ENCODE peak calls at places on chromosomes 16 and 17, in seven cellular contexts. M, C, Z, A, E, V and X are unnamed samples.

GRCh38 chr17:18184143-18185007 is 747 bp downstream of the ALKBH5 start:
- DNase-seq in M (peak), C (peak), Z (peak), A (peak), E (peak), V (no peak), X (no peak)

GRCh38 chr17:48832491-48832890 is 1.7 kb downstream of the CALCOCO2 start:
- DNase-seq in M (no peak), C (no peak), Z (no peak), A (peak), E (no peak), V (no peak), X (no peak)

GRCh38 chr16:86995456-86995855 is 321.7 kb downstream of the C16orf95 start:
- DNase-seq in M (no peak), C (no peak), Z (no peak), A (no peak), E (no peak), V (no peak), X (no peak)

GRCh38 chr16:24151482-24151939 is 104.6 kb upstream of the CACNG3 start:
- DNase-seq in M (no peak), C (no peak), Z (no peak), A (no peak), E (no peak), V (no peak), X (no peak)

GRCh38 chr17:40251576-40251975 is 32.5 kb downstream of the WIPF2 start:
- DNase-seq in M (peak), C (peak), Z (no peak), A (no peak), E (no peak), V (peak), X (no peak)

GRCh38 chr17:34620458-34620857 is 41.1 kb downstream of the TMEM132E start:
- DNase-seq in M (no peak), C (no peak), Z (no peak), A (no peak), E (no peak), V (no peak), X (no peak)

GRCh38 chr17:72538921-72539352 is 418.1 kb downstream of the SOX9 start:
- DNase-seq in M (no peak), C (no peak), Z (no peak), A (no peak), E (peak), V (no peak), X (no peak)

GRCh38 chr17:28812136-28812979 is 30.2 kb downstream of the FAM222B start:
- DNase-seq in M (peak), C (peak), Z (peak), A (peak), E (peak), V (peak), X (peak)

GRCh38 chr16:17380613-17381012 is 90.1 kb downstream of the XYLT1 start:
- DNase-seq in M (no peak), C (no peak), Z (no peak), A (no peak), E (no peak), V (no peak), X (no peak)

GRCh38 chr16:53541326-53541725 is 38.3 kb upstream of the AKTIP start:
- DNase-seq in M (no peak), C (peak), Z (no peak), A (no peak), E (no peak), V (no peak), X (no peak)

GRCh38 chr16:14399397-14400284 is 230.4 kb downstream of the PARN start:
- DNase-seq in M (peak), C (peak), Z (peak), A (peak), E (no peak), V (peak), X (no peak)

GRCh38 chr17:58335061-58335731 is 6.6 kb upstream of the TSPOAP1 start:
- DNase-seq in M (no peak), C (no peak), Z (peak), A (no peak), E (peak), V (no peak), X (no peak)

GRCh38 chr16:50208460-50208931 is 55.4 kb downstream of the TENT4B start:
- DNase-seq in M (peak), C (peak), Z (no peak), A (no peak), E (no peak), V (no peak), X (no peak)

GRCh38 chr16:27512061-27512460 is 37.7 kb downstream of the GTF3C1 start:
- DNase-seq in M (no peak), C (no peak), Z (no peak), A (no peak), E (no peak), V (no peak), X (no peak)

GRCh38 chr16:58492066-58492465 is 7.9 kb upstream of the NDRG4 start:
- DNase-seq in M (no peak), C (no peak), Z (no peak), A (no peak), E (no peak), V (no peak), X (no peak)

GRCh38 chr16:87541004-87541881 is 48.4 kb upstream of the ZCCHC14 start:
- DNase-seq in M (peak), C (peak), Z (no peak), A (peak), E (no peak), V (no peak), X (no peak)

GRCh38 chr16:67917852-67918236 is 13.8 kb downstream of the CTRL start:
- DNase-seq in M (peak), C (peak), Z (no peak), A (no peak), E (no peak), V (peak), X (no peak)

GRCh38 chr17:60601443-60602384 is 1.7 kb downstream of the PPM1D start:
- DNase-seq in M (peak), C (peak), Z (no peak), A (no peak), E (peak), V (peak), X (no peak)

GRCh38 chr17:78351449-78352006 is 8.3 kb downstream of the SOCS3 start:
- DNase-seq in M (no peak), C (peak), Z (no peak), A (peak), E (peak), V (no peak), X (peak)

GRCh38 chr16:17368951-17369350 is 101.8 kb downstream of the XYLT1 start:
- DNase-seq in M (no peak), C (no peak), Z (no peak), A (no peak), E (no peak), V (no peak), X (no peak)

GRCh38 chr16:29641561-29641960 is 21.5 kb upstream of the SPN start:
- DNase-seq in M (no peak), C (no peak), Z (no peak), A (no peak), E (no peak), V (no peak), X (no peak)

GRCh38 chr16:57341441-57342303 is 16.9 kb upstream of the CCL22 start:
- DNase-seq in M (peak), C (peak), Z (no peak), A (no peak), E (no peak), V (no peak), X (peak)

GRCh38 chr16:22300427-22301071 is 3.3 kb downstream of the POLR3E start:
- DNase-seq in M (peak), C (peak), Z (no peak), A (peak), E (peak), V (peak), X (no peak)

GRCh38 chr16:70747703-70748631 is 53.0 kb downstream of the VAC14 start:
- DNase-seq in M (peak), C (peak), Z (no peak), A (no peak), E (no peak), V (no peak), X (no peak)

GRCh38 chr17:82665226-82665625 is 17.0 kb upstream of the WDR45B start:
- DNase-seq in M (no peak), C (no peak), Z (no peak), A (no peak), E (no peak), V (no peak), X (no peak)

GRCh38 chr16:89534147-89534788 is 26.1 kb downstream of the SPG7 start:
- DNase-seq in M (no peak), C (peak), Z (no peak), A (no peak), E (no peak), V (no peak), X (no peak)

GRCh38 chr17:236641-237405 is 55.4 kb upstream of the DOC2B start:
- DNase-seq in M (no peak), C (no peak), Z (no peak), A (peak), E (no peak), V (no peak), X (peak)

GRCh38 chr17:42472709-42473521 is 14.2 kb downstream of the ATP6V0A1 start:
- DNase-seq in M (no peak), C (peak), Z (no peak), A (no peak), E (no peak), V (no peak), X (no peak)

GRCh38 chr16:76583995-76584394 is 306.8 kb downstream of the CNTNAP4 start:
- DNase-seq in M (no peak), C (no peak), Z (no peak), A (no peak), E (no peak), V (no peak), X (no peak)

GRCh38 chr16:783404-784161 is 4.6 kb downstream of the RPUSD1 start:
- DNase-seq in M (no peak), C (no peak), Z (no peak), A (peak), E (no peak), V (no peak), X (no peak)

DNA sequence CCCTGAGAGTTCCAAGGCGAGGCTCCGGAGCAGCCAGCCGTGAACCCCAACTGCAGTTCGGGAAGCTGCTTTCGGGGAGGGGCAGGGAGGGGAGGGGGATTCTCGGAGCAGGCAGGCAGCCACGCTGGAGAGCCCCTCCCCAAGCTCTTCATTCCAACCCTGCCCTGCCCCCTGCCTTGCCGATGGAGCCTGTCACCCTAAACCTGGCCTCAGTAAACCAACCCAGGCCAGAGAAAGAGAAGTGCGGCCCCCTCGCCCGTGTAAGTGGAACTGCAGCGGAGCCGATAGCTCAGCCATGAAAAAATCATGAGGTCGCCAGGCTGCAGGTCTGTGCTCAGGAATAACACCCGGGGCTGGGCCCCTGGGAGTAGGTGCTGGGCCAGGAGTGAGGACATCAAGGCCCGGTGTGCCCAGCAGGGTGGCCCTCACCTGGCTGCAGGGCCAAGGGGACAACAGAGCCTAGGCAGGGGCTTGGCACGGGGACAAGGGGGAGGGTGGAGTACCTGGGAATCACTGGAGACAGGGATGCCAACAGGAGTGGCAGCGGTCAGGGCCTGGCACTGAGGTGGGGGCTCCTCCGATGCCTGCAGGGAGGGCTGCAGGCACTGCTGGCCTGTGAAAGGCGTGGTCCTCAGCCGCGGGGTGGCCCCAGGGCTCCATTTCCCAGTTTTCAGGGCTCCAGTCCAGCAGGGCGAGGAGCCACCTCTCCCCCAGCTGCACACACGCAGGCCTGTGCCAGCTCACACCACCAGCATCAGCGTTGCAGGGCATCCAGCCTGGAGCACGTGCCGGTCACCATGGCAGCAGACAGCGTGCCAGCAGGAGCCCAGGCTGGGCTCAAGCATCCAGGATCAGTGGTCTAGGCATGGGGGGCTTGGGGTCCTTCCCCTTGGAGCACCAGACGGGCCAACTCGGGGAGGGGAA is 4.8 kb upstream of the FSCN2 start:
- DNase-seq in M (peak), C (peak), Z (no peak), A (no peak), E (peak), V (no peak), X (no peak)
- TF ChIP-seq CTCF in M (no peak), C (peak), Z (peak), A (no peak), E (peak), V (no peak), X (no peak)

DNA sequence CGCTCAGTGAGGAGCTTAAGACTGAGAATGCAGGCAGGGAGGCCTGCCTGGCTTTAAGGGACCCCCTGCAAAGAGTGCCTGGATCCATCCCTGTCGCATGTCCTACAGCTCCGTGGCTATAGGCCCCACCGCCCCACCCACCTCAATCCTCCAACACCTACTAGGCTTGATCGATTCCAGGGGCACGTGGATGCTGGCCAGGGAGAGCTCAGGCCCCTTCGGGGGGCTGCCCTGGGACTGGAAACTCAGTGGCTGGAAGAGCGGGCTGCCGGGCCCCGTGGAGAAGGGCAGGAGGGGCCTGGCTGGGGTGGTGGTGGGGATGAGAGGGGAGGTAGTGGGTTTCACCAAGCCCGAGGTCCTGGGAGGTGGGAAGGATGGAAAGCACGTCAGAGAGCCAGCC is 22.2 kb downstream of the GGA3 start:
- DNase-seq in M (no peak), C (no peak), Z (no peak), A (no peak), E (no peak), V (no peak), X (no peak)
- TF ChIP-seq CTCF in M (no peak), C (no peak), Z (no peak), A (no peak), E (no peak), V (no peak), X (no peak)

DNA sequence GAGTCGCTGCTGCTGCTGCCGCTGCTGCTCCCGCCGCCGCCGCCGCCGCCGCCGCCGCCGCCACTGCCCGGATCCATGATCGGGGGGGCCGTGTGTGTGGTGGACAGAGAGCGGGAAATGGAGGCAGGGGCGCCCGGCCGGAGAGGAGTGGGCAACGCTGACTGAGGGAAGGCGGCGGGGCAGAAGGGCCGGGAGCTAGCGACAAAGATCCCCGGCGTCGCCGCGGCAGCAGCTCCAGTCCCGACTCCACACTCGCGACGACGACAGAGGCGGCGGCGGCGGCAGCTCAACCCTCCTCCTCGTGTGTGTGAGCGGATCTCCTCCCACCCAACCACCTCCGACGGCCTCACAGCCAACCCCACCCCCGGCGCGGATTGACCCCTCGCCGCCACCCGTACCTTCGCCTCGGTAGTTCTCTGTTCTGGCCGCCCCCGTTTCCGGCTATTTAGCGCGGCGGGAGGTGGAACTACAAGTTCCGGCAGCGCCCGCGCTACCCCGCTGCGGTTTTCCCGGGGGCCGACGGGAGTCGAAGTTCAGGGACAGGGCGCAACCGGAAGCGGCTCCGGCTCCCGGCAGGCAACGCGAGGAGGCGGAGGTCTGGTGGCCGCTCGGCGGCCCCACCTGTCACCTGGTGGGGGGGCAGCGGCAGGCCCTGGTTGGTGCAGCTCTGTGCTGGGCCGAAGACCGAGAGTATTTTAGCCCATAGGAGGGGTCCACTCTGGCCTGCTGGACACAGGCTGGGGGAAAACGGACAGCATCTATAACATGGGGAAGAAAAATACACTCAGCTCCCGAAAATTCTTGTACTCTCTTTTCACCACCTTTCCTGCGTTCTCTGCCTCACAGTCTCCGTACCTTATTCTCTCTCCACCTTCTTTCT is at the start of gene GSPT1:
- DNase-seq in M (peak), C (peak), Z (peak), A (peak), E (peak), V (peak), X (peak)
- TF ChIP-seq CTCF in M (no peak), C (no peak), Z (peak), A (peak), E (no peak), V (no peak), X (no peak)

GRCh38 chr16:65122724-65122973 is 786 bp upstream of the CDH11 start:
- DNase-seq in M (no peak), C (no peak), Z (no peak), A (no peak), E (no peak), V (no peak), X (no peak)

GRCh38 chr16:65120811-65121721 is 797 bp downstream of the CDH11 start:
- DNase-seq in M (no peak), C (peak), Z (no peak), A (peak), E (peak), V (no peak), X (peak)

GRCh38 chr16:65122974-65123845 is 1.3 kb upstream of the CDH11 start:
- DNase-seq in M (peak), C (peak), Z (no peak), A (peak), E (peak), V (no peak), X (peak)

GRCh38 chr16:65123846-65124513 is 2.1 kb upstream of the CDH11 start:
- DNase-seq in M (no peak), C (no peak), Z (no peak), A (no peak), E (peak), V (no peak), X (no peak)

DNA sequence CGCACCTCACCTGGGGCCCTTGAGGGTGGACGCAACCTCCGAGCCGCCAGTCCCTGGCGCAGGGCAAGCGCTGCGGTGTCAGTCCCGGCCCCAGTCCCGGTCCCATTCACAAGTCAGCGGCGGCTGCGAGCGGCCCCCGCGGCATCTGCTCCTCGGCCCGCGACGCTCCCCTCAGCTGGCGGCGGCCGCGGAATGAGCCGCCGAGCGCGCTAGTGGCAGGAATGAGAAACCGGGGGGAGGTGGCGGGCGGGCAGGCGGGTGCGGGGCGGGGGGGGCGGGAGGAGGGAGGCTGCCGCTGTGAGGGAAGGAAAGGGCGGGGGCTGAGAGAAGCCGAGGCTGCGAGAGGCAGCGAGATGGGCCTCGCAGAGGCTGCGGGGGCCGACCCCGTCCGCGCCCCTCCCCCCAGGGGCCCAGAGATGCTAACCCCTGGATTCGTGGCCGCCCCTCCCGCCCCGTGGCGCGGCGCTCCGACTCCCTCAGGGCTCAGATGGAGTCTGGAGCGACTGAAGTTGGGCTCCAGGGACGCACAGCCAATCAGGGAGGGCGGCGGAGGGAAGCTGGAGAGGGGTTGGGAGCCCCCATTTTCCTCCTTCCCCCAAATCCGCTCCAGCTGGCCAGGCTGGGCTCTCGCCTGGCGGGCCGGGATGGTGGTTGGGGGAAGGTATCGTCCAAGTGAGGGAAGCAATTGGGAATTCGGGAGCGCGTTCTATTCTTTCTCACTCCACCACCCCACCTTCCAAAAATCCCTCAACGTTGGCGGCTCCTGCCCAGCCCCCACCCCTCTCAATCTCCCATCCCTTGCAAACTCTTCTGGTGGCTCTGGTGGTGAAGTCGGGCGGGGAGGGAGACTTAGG is at the start of gene CDH11:
- DNase-seq in M (peak), C (peak), Z (no peak), A (peak), E (peak), V (no peak), X (peak)
- TF ChIP-seq CTCF in M (no peak), C (peak), Z (no peak), A (peak), E (peak), V (no peak), X (peak)

GRCh38 chr17:16415031-16415924 is at the start of gene TRPV2:
- DNase-seq in M (peak), C (no peak), Z (peak), A (peak), E (peak), V (peak), X (no peak)
- TF ChIP-seq CTCF in M (peak), C (peak), Z (peak), A (peak), E (peak), V (peak), X (peak)